ENCODE peak calls at places on chromosomes 13 and 19, in eight cellular contexts. One of them, this sample, is unnamed.

GRCh38 chr13:99975626-99976025 is 4.1 kb upstream of the ZIC5 start:
- DNase-seq in GM12878: no peak
- DNase-seq in esophagus muscularis mucosa: no peak
- DNase-seq in breast epithelium: no peak
- DNase-seq in transverse colon: no peak
- DNase-seq in stomach: peak
- DNase-seq in sigmoid colon: no peak
- DNase-seq in HCT116: no peak
- DNase-seq in this sample: no peak

GRCh38 chr19:47446534-47447469 is 24.9 kb downstream of the SLC8A2 start:
- DNase-seq in esophagus muscularis mucosa: no peak
- DNase-seq in stomach: peak
- DNase-seq in breast epithelium: no peak
- DNase-seq in sigmoid colon: no peak
- DNase-seq in GM12878: no peak
- DNase-seq in HCT116: peak
- DNase-seq in transverse colon: peak
- DNase-seq in this sample: peak

GRCh38 chr13:60169239-60170031 is 5.7 kb upstream of the DIAPH3 start:
- DNase-seq in sigmoid colon: no peak
- DNase-seq in esophagus muscularis mucosa: no peak
- DNase-seq in stomach: no peak
- DNase-seq in GM12878: no peak
- DNase-seq in HCT116: no peak
- DNase-seq in transverse colon: no peak
- DNase-seq in breast epithelium: no peak
- DNase-seq in this sample: no peak

GRCh38 chr13:78934336-78934735 is 275.4 kb upstream of the OBI1 start:
- DNase-seq in stomach: no peak
- DNase-seq in breast epithelium: no peak
- DNase-seq in GM12878: no peak
- DNase-seq in transverse colon: no peak
- DNase-seq in esophagus muscularis mucosa: no peak
- DNase-seq in sigmoid colon: no peak
- DNase-seq in HCT116: no peak
- DNase-seq in this sample: no peak

GRCh38 chr13:19818223-19818842 is 35.6 kb upstream of the PSPC1 start:
- DNase-seq in stomach: peak
- DNase-seq in breast epithelium: no peak
- DNase-seq in HCT116: peak
- DNase-seq in esophagus muscularis mucosa: no peak
- DNase-seq in GM12878: no peak
- DNase-seq in transverse colon: peak
- DNase-seq in sigmoid colon: no peak
- DNase-seq in this sample: peak

GRCh38 chr19:15576526-15577156 is 38.4 kb upstream of the CYP4F8 start:
- DNase-seq in esophagus muscularis mucosa: no peak
- DNase-seq in transverse colon: no peak
- DNase-seq in stomach: no peak
- DNase-seq in breast epithelium: no peak
- DNase-seq in sigmoid colon: peak
- DNase-seq in HCT116: no peak
- DNase-seq in GM12878: no peak
- DNase-seq in this sample: no peak

GRCh38 chr19:35404879-35405622 is 34.2 kb downstream of the GPR42 start:
- DNase-seq in esophagus muscularis mucosa: no peak
- DNase-seq in stomach: peak
- DNase-seq in sigmoid colon: no peak
- DNase-seq in breast epithelium: peak
- DNase-seq in transverse colon: peak
- DNase-seq in HCT116: no peak
- DNase-seq in GM12878: peak
- DNase-seq in this sample: no peak

GRCh38 chr19:497476-497860 is 1.2 kb downstream of the MADCAM1 start:
- DNase-seq in HCT116: no peak
- DNase-seq in GM12878: no peak
- DNase-seq in esophagus muscularis mucosa: no peak
- DNase-seq in sigmoid colon: no peak
- DNase-seq in transverse colon: no peak
- DNase-seq in stomach: no peak
- DNase-seq in breast epithelium: no peak
- DNase-seq in this sample: no peak

GRCh38 chr19:10258080-10258710 is 6.2 kb downstream of the MRPL4 start:
- DNase-seq in GM12878: no peak
- DNase-seq in sigmoid colon: no peak
- DNase-seq in transverse colon: no peak
- DNase-seq in HCT116: no peak
- DNase-seq in esophagus muscularis mucosa: no peak
- DNase-seq in breast epithelium: no peak
- DNase-seq in stomach: no peak
- DNase-seq in this sample: peak

GRCh38 chr13:48853381-48854102 is 122.2 kb upstream of the FNDC3A start:
- DNase-seq in breast epithelium: no peak
- DNase-seq in HCT116: no peak
- DNase-seq in GM12878: no peak
- DNase-seq in sigmoid colon: no peak
- DNase-seq in transverse colon: no peak
- DNase-seq in stomach: no peak
- DNase-seq in esophagus muscularis mucosa: peak
- DNase-seq in this sample: no peak

GRCh38 chr13:113049521-113049941 is 56.1 kb upstream of the F7 start:
- DNase-seq in stomach: no peak
- DNase-seq in GM12878: no peak
- DNase-seq in esophagus muscularis mucosa: no peak
- DNase-seq in transverse colon: no peak
- DNase-seq in breast epithelium: no peak
- DNase-seq in sigmoid colon: peak
- DNase-seq in HCT116: no peak
- DNase-seq in this sample: no peak

GRCh38 chr13:40622246-40622645 is 44.2 kb downstream of the FOXO1 start:
- DNase-seq in transverse colon: no peak
- DNase-seq in GM12878: no peak
- DNase-seq in breast epithelium: no peak
- DNase-seq in stomach: no peak
- DNase-seq in sigmoid colon: no peak
- DNase-seq in HCT116: no peak
- DNase-seq in esophagus muscularis mucosa: no peak
- DNase-seq in this sample: no peak

GRCh38 chr13:55534306-55534705 is 1606.4 kb upstream of the PRR20A start:
- DNase-seq in sigmoid colon: no peak
- DNase-seq in transverse colon: no peak
- DNase-seq in esophagus muscularis mucosa: no peak
- DNase-seq in breast epithelium: no peak
- DNase-seq in GM12878: no peak
- DNase-seq in HCT116: no peak
- DNase-seq in stomach: no peak
- DNase-seq in this sample: no peak

GRCh38 chr13:48446454-48446853 is 33.5 kb upstream of the LPAR6 start:
- DNase-seq in transverse colon: no peak
- DNase-seq in GM12878: no peak
- DNase-seq in HCT116: no peak
- DNase-seq in esophagus muscularis mucosa: no peak
- DNase-seq in stomach: no peak
- DNase-seq in sigmoid colon: no peak
- DNase-seq in breast epithelium: no peak
- DNase-seq in this sample: no peak

GRCh38 chr19:49512970-49513745 is 697 bp downstream of the FCGRT start:
- DNase-seq in sigmoid colon: peak
- DNase-seq in HCT116: no peak
- DNase-seq in breast epithelium: no peak
- DNase-seq in stomach: peak
- DNase-seq in transverse colon: peak
- DNase-seq in esophagus muscularis mucosa: no peak
- DNase-seq in GM12878: no peak
- DNase-seq in this sample: peak

GRCh38 chr19:39502640-39503417 is 4.1 kb downstream of the DLL3 start:
- DNase-seq in sigmoid colon: no peak
- DNase-seq in stomach: peak
- DNase-seq in transverse colon: peak
- DNase-seq in esophagus muscularis mucosa: no peak
- DNase-seq in GM12878: no peak
- DNase-seq in HCT116: peak
- DNase-seq in breast epithelium: no peak
- DNase-seq in this sample: peak

GRCh38 chr13:48081739-48082138 is 13.2 kb downstream of the MED4 start:
- DNase-seq in HCT116: no peak
- DNase-seq in transverse colon: no peak
- DNase-seq in GM12878: no peak
- DNase-seq in breast epithelium: no peak
- DNase-seq in stomach: no peak
- DNase-seq in sigmoid colon: no peak
- DNase-seq in esophagus muscularis mucosa: no peak
- DNase-seq in this sample: no peak

GRCh38 chr19:17677002-17677401 is 11.2 kb downstream of the UNC13A start:
- DNase-seq in GM12878: no peak
- DNase-seq in transverse colon: no peak
- DNase-seq in esophagus muscularis mucosa: no peak
- DNase-seq in sigmoid colon: no peak
- DNase-seq in breast epithelium: no peak
- DNase-seq in stomach: no peak
- DNase-seq in HCT116: peak
- DNase-seq in this sample: no peak

GRCh38 chr19:33280351-33280921 is 21.9 kb downstream of the CEBPA start:
- DNase-seq in transverse colon: no peak
- DNase-seq in breast epithelium: no peak
- DNase-seq in esophagus muscularis mucosa: no peak
- DNase-seq in sigmoid colon: no peak
- DNase-seq in stomach: no peak
- DNase-seq in GM12878: peak
- DNase-seq in HCT116: no peak
- DNase-seq in this sample: no peak

GRCh38 chr13:28492527-28493367 is 2.2 kb downstream of the FLT1 start:
- DNase-seq in HCT116: no peak
- DNase-seq in transverse colon: no peak
- DNase-seq in esophagus muscularis mucosa: no peak
- DNase-seq in stomach: no peak
- DNase-seq in GM12878: peak
- DNase-seq in breast epithelium: no peak
- DNase-seq in sigmoid colon: no peak
- DNase-seq in this sample: no peak

GRCh38 chr19:48501446-48501960 is 10.1 kb downstream of the LMTK3 start:
- DNase-seq in GM12878: peak
- DNase-seq in esophagus muscularis mucosa: no peak
- DNase-seq in stomach: peak
- DNase-seq in HCT116: no peak
- DNase-seq in breast epithelium: peak
- DNase-seq in transverse colon: peak
- DNase-seq in sigmoid colon: no peak
- DNase-seq in this sample: peak

GRCh38 chr13:75550159-75550567 is 572 bp downstream of the UCHL3 start:
- DNase-seq in transverse colon: peak
- DNase-seq in breast epithelium: peak
- DNase-seq in HCT116: peak
- DNase-seq in sigmoid colon: no peak
- DNase-seq in esophagus muscularis mucosa: no peak
- DNase-seq in GM12878: no peak
- DNase-seq in stomach: no peak
- DNase-seq in this sample: no peak

GRCh38 chr13:30618938-30619289 is 1.2 kb downstream of the USPL1 start:
- DNase-seq in esophagus muscularis mucosa: no peak
- DNase-seq in HCT116: no peak
- DNase-seq in breast epithelium: no peak
- DNase-seq in transverse colon: no peak
- DNase-seq in GM12878: no peak
- DNase-seq in sigmoid colon: no peak
- DNase-seq in stomach: no peak
- DNase-seq in this sample: no peak

GRCh38 chr19:29002336-29002735 is 210.6 kb downstream of the UQCRFS1 start:
- DNase-seq in GM12878: no peak
- DNase-seq in sigmoid colon: peak
- DNase-seq in stomach: no peak
- DNase-seq in esophagus muscularis mucosa: no peak
- DNase-seq in transverse colon: no peak
- DNase-seq in breast epithelium: no peak
- DNase-seq in HCT116: no peak
- DNase-seq in this sample: no peak

GRCh38 chr13:51906581-51906980 is 44.8 kb downstream of the CCDC70 start:
- DNase-seq in stomach: peak
- DNase-seq in breast epithelium: no peak
- DNase-seq in esophagus muscularis mucosa: no peak
- DNase-seq in GM12878: no peak
- DNase-seq in transverse colon: peak
- DNase-seq in sigmoid colon: no peak
- DNase-seq in HCT116: no peak
- DNase-seq in this sample: no peak

GRCh38 chr19:52665529-52665928 is 27.4 kb upstream of the ZNF83 start:
- DNase-seq in esophagus muscularis mucosa: no peak
- DNase-seq in stomach: no peak
- DNase-seq in transverse colon: no peak
- DNase-seq in sigmoid colon: no peak
- DNase-seq in breast epithelium: no peak
- DNase-seq in GM12878: no peak
- DNase-seq in HCT116: peak
- DNase-seq in this sample: no peak
- H3K27ac ChIP-seq in esophagus muscularis mucosa: no peak
- H3K27ac ChIP-seq in stomach: no peak
- H3K27ac ChIP-seq in transverse colon: no peak
- H3K27ac ChIP-seq in sigmoid colon: no peak
- H3K27ac ChIP-seq in breast epithelium: no peak
- H3K27ac ChIP-seq in GM12878: no peak
- H3K27ac ChIP-seq in HCT116: no peak
- H3K27ac ChIP-seq in this sample: no peak

GRCh38 chr19:41843371-41843770 is 1.1 kb downstream of the LYPD4 start:
- DNase-seq in HCT116: no peak
- DNase-seq in breast epithelium: no peak
- DNase-seq in transverse colon: no peak
- DNase-seq in sigmoid colon: no peak
- DNase-seq in esophagus muscularis mucosa: no peak
- DNase-seq in stomach: no peak
- DNase-seq in GM12878: no peak
- DNase-seq in this sample: no peak
- TF ChIP-seq POLR2AphosphoS5 in HCT116: no peak
- TF ChIP-seq POLR2AphosphoS5 in breast epithelium: no peak
- TF ChIP-seq POLR2AphosphoS5 in transverse colon: no peak
- TF ChIP-seq POLR2AphosphoS5 in sigmoid colon: no peak
- TF ChIP-seq POLR2AphosphoS5 in esophagus muscularis mucosa: no peak
- TF ChIP-seq POLR2AphosphoS5 in stomach: no peak
- TF ChIP-seq POLR2AphosphoS5 in GM12878: no peak
- TF ChIP-seq POLR2AphosphoS5 in this sample: no peak

DNA sequence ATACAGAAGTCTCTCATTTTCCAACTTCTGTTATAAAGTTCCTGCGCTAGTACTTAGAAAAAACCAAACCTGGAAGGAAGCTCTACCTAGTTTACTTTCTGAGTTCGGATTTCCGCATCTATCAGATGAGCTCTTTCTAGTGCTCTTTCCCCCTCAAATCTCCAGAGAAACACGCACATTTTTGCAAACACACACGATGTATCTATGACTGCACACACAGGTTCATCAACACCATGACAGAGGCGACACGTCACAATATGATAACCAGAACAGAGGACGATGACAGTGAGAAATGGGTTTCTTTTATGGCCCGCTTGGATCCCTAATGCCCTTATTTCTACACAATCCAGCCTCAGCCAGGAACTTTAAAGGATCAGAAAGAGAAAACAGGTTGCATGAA is 612 bp upstream of the LRRC63 start:
- DNase-seq in breast epithelium: no peak
- DNase-seq in stomach: no peak
- DNase-seq in esophagus muscularis mucosa: no peak
- DNase-seq in sigmoid colon: no peak
- DNase-seq in transverse colon: no peak
- DNase-seq in HCT116: no peak
- DNase-seq in GM12878: no peak
- DNase-seq in this sample: no peak
- H3K4me3 ChIP-seq in breast epithelium: peak
- H3K4me3 ChIP-seq in stomach: peak
- H3K4me3 ChIP-seq in esophagus muscularis mucosa: peak
- H3K4me3 ChIP-seq in sigmoid colon: peak
- H3K4me3 ChIP-seq in transverse colon: peak
- H3K4me3 ChIP-seq in HCT116: no peak
- H3K4me3 ChIP-seq in GM12878: peak
- H3K4me3 ChIP-seq in this sample: peak

GRCh38 chr19:43623889-43624670 is 4.7 kb upstream of the ZNF428 start:
- DNase-seq in sigmoid colon: no peak
- DNase-seq in GM12878: no peak
- DNase-seq in esophagus muscularis mucosa: no peak
- DNase-seq in transverse colon: no peak
- DNase-seq in breast epithelium: no peak
- DNase-seq in stomach: no peak
- DNase-seq in HCT116: peak
- DNase-seq in this sample: no peak
- H3K27ac ChIP-seq in sigmoid colon: no peak
- H3K27ac ChIP-seq in GM12878: no peak
- H3K27ac ChIP-seq in esophagus muscularis mucosa: no peak
- H3K27ac ChIP-seq in transverse colon: no peak
- H3K27ac ChIP-seq in breast epithelium: no peak
- H3K27ac ChIP-seq in stomach: no peak
- H3K27ac ChIP-seq in HCT116: peak
- H3K27ac ChIP-seq in this sample: no peak

This sample was measured in upper lobe of left lung.